ENCODE peak calls at places on chromosomes 4 and X, in eight cellular contexts. C, S, T, P, I, H, G and N are unnamed samples.

GRCh38 chrX:102976793-102977495 is 39.9 kb downstream of the RAB40AL start:
- DNase-seq in I (peak; percentile 69), P (no peak), H (no peak), G (no peak), S (no peak), C (no peak), T (peak; percentile 18), N (peak; percentile 88)

GRCh38 chr4:35689866-35690265 is 554.4 kb downstream of the ARAP2 start:
- DNase-seq in P (no peak), T (no peak), S (no peak), C (no peak), I (no peak), H (no peak), G (peak; percentile 16), N (no peak)

GRCh38 chrX:41718481-41719245 is 5.3 kb upstream of the GPR82 start:
- DNase-seq in P (no peak), H (peak; percentile 78), I (no peak), G (peak; percentile 83), T (no peak), C (no peak), S (peak; percentile 37), N (no peak)

GRCh38 chrX:70481424-70481823 is 36.8 kb downstream of the DLG3 start:
- DNase-seq in H (no peak), C (no peak), I (no peak), P (no peak), G (peak; percentile 66), T (no peak), S (no peak), N (no peak)

GRCh38 chr4:157225096-157225495 is 4.6 kb downstream of the GRIA2 start:
- DNase-seq in G (no peak), I (no peak), S (no peak), P (no peak), C (no peak), H (no peak), T (no peak), N (no peak)

GRCh38 chrX:26032141-26032917 is 105.8 kb upstream of the MAGEB18 start:
- DNase-seq in H (no peak), C (no peak), P (no peak), S (no peak), T (no peak), G (no peak), I (no peak), N (no peak)

GRCh38 chr4:44146516-44146915 is 302.1 kb downstream of the KCTD8 start:
- DNase-seq in H (no peak), C (no peak), I (no peak), G (no peak), S (no peak), P (no peak), T (no peak), N (no peak)

GRCh38 chr4:28444886-28445496 is 1584.3 kb downstream of the STIM2 start:
- DNase-seq in S (no peak), H (no peak), G (no peak), P (no peak), I (no peak), T (no peak), C (no peak), N (peak; percentile 57)

GRCh38 chr4:16598241-16599224 is 299.9 kb downstream of the LDB2 start:
- DNase-seq in I (no peak), C (no peak), T (no peak), H (no peak), G (no peak), P (no peak), S (peak; percentile 8), N (peak; percentile 58)

GRCh38 chr4:3387943-3388348 is 53.8 kb upstream of the HGFAC start:
- DNase-seq in I (no peak), T (no peak), S (no peak), P (peak; percentile 44), C (no peak), H (no peak), G (no peak), N (peak; percentile 76)

GRCh38 chr4:147287588-147287890 is 193.4 kb upstream of the EDNRA start:
- DNase-seq in T (no peak), G (no peak), I (no peak), S (no peak), P (no peak), H (no peak), C (no peak), N (no peak)

GRCh38 chr4:95255396-95256107 is 293.2 kb downstream of the UNC5C start:
- DNase-seq in H (no peak), C (no peak), P (no peak), S (peak; percentile 17), G (no peak), T (no peak), I (no peak), N (peak; percentile 70)

GRCh38 chr4:82429728-82430192 is 502 bp downstream of the HNRNPDL start:
- DNase-seq in P (no peak), T (no peak), C (no peak), S (no peak), G (peak; percentile 89), I (no peak), H (peak; percentile 61), N (peak; percentile 81)

GRCh38 chrX:68686684-68687045 is 39.2 kb downstream of the STARD8 start:
- DNase-seq in C (no peak), P (no peak), G (peak; percentile 36), T (no peak), S (peak; percentile 37), I (no peak), H (peak; percentile 40), N (peak; percentile 22)

GRCh38 chr4:137421796-137422195 is 110.5 kb downstream of the PCDH18 start:
- DNase-seq in C (no peak), G (no peak), P (no peak), H (no peak), I (no peak), T (no peak), S (no peak), N (peak; percentile 46)

GRCh38 chr4:100288167-100288566 is 97.9 kb upstream of the DDIT4L start:
- DNase-seq in S (no peak), H (no peak), P (no peak), C (no peak), T (no peak), I (no peak), G (no peak), N (peak; percentile 59)

GRCh38 chrX:55149242-55149641 is 60.4 kb downstream of the PAGE2 start:
- DNase-seq in T (no peak), I (no peak), S (no peak), H (no peak), C (no peak), P (no peak), G (no peak), N (no peak)

GRCh38 chrX:55151199-55151598 is 62.4 kb downstream of the PAGE2 start:
- DNase-seq in S (no peak), H (no peak), P (no peak), T (no peak), G (no peak), I (no peak), C (no peak), N (no peak)
- TF ChIP-seq EZH2phosphoT487 in S (no peak), H (no peak), P (no peak), T (no peak), G (no peak), I (no peak), C (no peak), N (no peak)

GRCh38 chr4:88029556-88029955 is 22.1 kb downstream of the PKD2 start:
- DNase-seq in H (no peak), G (no peak), P (no peak), S (no peak), I (no peak), C (no peak), T (no peak), N (peak; percentile 32)

GRCh38 chr4:88027611-88028608 is 20.5 kb downstream of the PKD2 start:
- DNase-seq in P (no peak), I (peak; percentile 71), G (no peak), H (no peak), T (no peak), C (no peak), S (peak; percentile 40), N (peak; percentile 90)

GRCh38 chr4:88030565-88031310 is 23.3 kb downstream of the PKD2 start:
- DNase-seq in S (no peak), T (no peak), C (no peak), I (peak; percentile 64), P (no peak), H (no peak), G (no peak), N (no peak)

GRCh38 chr4:88033309-88033708 is 25.9 kb downstream of the PKD2 start:
- DNase-seq in I (peak; percentile 71), S (peak; percentile 80), G (peak; percentile 69), C (peak; percentile 65), T (peak; percentile 34), H (peak; percentile 81), P (peak; percentile 54), N (peak; percentile 72)

DNA sequence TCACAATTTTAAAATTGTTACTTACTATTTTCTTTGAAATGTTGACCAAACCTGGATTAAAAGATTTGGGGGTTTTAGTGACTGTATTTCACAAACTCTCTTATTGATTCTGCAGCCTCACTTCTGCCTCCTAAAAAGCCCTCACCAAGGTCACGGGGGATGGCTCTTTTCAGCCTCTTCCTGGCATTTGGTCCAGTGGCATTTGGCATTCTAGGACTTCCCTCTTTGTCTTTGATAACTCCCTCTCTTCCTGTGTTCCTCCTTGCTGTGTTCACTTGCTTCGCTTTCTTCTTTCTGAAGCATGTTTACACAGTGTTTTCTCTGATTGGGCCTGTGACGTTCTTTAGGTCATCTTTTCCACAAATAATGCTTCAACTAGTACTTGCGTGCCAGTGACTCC is 21.5 kb downstream of the PKD2 start:
- DNase-seq in P (no peak), I (no peak), S (no peak), T (no peak), G (no peak), C (no peak), H (no peak), N (no peak)
- H3K27ac ChIP-seq in P (no peak overlapping the region), I (no peak overlapping the region), S (peak overlapping the region; percentile 63), T (no peak overlapping the region), G (no peak overlapping the region), C (no peak overlapping the region), H (no peak overlapping the region), N (peak overlapping the region; percentile 81)

DNA sequence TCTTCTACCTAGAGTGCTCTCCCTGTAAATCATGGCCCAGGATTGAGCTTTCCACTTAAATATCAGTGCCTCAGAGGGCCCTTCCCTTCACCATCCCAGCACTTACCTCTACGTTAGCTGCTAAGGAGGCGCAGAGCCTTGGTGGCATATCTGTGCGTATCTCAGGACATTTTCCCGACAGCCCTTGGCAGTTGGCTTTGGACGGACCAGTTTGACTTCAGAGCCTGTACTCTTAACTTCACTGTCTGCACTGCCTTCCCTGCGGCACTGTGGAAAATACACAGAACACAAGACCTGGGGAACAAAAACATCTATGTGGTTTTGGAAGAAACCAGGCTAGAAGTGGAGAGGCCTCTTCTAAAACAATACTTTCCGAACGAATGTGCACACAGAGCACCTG is 2.4 kb downstream of the TADA2B start:
- DNase-seq in T (no peak), C (no peak), H (no peak), G (no peak), P (no peak), I (no peak), S (no peak), N (no peak)
- H4K20me1 ChIP-seq in T (no peaks in the 10 kb centered on the region), C (peaks cover 19% of the 10 kb centered on the region), H (peaks cover 42% of the 10 kb centered on the region), G (peaks cover 72% of the 10 kb centered on the region), P (peaks cover 49% of the 10 kb centered on the region), I (no peaks in the 10 kb centered on the region), S (peaks cover 70% of the 10 kb centered on the region), N (peaks cover 7% of the 10 kb centered on the region)

DNA sequence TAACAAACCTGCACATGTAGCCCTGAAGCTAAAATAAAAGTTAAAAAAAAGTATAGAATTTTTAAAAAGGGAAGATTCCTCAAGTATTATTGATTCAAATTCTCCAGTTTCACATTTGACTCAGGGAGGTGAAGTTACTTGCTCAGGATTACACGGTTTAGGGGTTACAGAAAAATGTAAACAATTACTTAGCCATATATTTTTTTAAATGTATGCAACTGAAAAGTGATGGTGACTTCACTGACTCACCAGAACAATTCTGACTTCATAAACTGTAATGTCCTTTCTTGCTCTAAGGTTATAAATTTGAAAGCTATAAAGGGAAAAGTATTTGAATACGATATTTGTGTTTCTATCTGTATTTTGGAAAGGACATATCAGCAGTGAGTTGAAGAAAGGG is 371.2 kb downstream of the SPRY1 start:
- DNase-seq in P (no peak), S (no peak), C (no peak), G (no peak), I (no peak), T (no peak), H (no peak), N (no peak)
- TF ChIP-seq EZH2phosphoT487 in P (no peak), S (no peak), C (no peak), G (no peak), I (no peak), T (no peak), H (no peak), N (no peak)